ENCODE peak calls at places on chromosomes 1 and 21, in seven cellular contexts. Y is AG09319; C is activated CD4-positive, alpha-beta T cell treated with anti-CD3 and anti-CD28 coated beads, Interleukin-2, amount 50 U/mL, for 1 hour; Z is fibroblast of pulmonary artery; P is right atrium auricular region; Q is stimulated activated CD4-positive, alpha-beta T cell treated with anti-CD3 and anti-CD28 coated beads, Interleukin-2, amount 100 ng/mL, for 24 hours; J is stimulated activated CD8-positive, alpha-beta memory T cell treated with anti-CD3 and anti-CD28 coated beads, Interleukin-4, amount 100 ng/mL, for 24 hours. I is an unnamed sample.

GRCh38 chr1:214632091-214632490 is 29.1 kb downstream of the CENPF start:
- DNase-seq in Y (no peak), C (peak), Z (no peak), P (no peak), Q (no peak), J (no peak), I (no peak)

GRCh38 chr1:93180723-93181613 is at the start of gene CCDC18:
- DNase-seq in Y (no peak), C (peak), Z (peak), P (no peak), Q (peak), J (peak), I (no peak)

GRCh38 chr1:24018611-24019580 is 38.8 kb upstream of the SRSF10 start:
- DNase-seq in Y (peak), C (no peak), Z (peak), P (peak), Q (no peak), J (no peak), I (peak)

GRCh38 chr1:172450524-172450885 is 6.6 kb upstream of the PIGC start:
- DNase-seq in Y (no peak), C (no peak), Z (no peak), P (no peak), Q (no peak), J (no peak), I (no peak)

GRCh38 chr21:36203603-36203889 is 46.9 kb downstream of the DOP1B start:
- DNase-seq in Y (peak), C (no peak), Z (peak), P (no peak), Q (peak), J (peak), I (no peak)

GRCh38 chr1:77558591-77559164 is 123.8 kb downstream of the ZZZ3 start:
- DNase-seq in Y (no peak), C (no peak), Z (no peak), P (no peak), Q (no peak), J (no peak), I (no peak)

GRCh38 chr1:26986658-26987057 is 6.8 kb upstream of the TRNP1 start:
- DNase-seq in Y (no peak), C (no peak), Z (no peak), P (no peak), Q (no peak), J (no peak), I (no peak)

GRCh38 chr1:54803761-54804470 is 2.8 kb upstream of the TTC22 start:
- DNase-seq in Y (no peak), C (no peak), Z (peak), P (peak), Q (no peak), J (no peak), I (no peak)

GRCh38 chr1:93775224-93775623 is 93.6 kb upstream of the BCAR3 start:
- DNase-seq in Y (no peak), C (no peak), Z (no peak), P (no peak), Q (no peak), J (no peak), I (no peak)

GRCh38 chr1:150548632-150549495 is at the start of gene ADAMTSL4:
- DNase-seq in Y (no peak), C (no peak), Z (peak), P (no peak), Q (no peak), J (no peak), I (no peak)

GRCh38 chr1:244046907-244047738 is 4.0 kb upstream of the ZBTB18 start:
- DNase-seq in Y (no peak), C (no peak), Z (peak), P (no peak), Q (no peak), J (no peak), I (no peak)

GRCh38 chr1:108704501-108704900 is 8.2 kb upstream of the FNDC7 start:
- DNase-seq in Y (peak), C (no peak), Z (peak), P (peak), Q (no peak), J (no peak), I (no peak)

GRCh38 chr1:16293568-16293967 is 56.6 kb upstream of the CPLANE2 start:
- DNase-seq in Y (no peak), C (no peak), Z (no peak), P (no peak), Q (no peak), J (no peak), I (no peak)

GRCh38 chr1:150484861-150485260 is 2.4 kb upstream of the TARS2 start:
- DNase-seq in Y (no peak), C (no peak), Z (peak), P (no peak), Q (no peak), J (no peak), I (no peak)

GRCh38 chr1:91685994-91686393 is 185.3 kb downstream of the CDC7 start:
- DNase-seq in Y (no peak), C (no peak), Z (no peak), P (no peak), Q (no peak), J (no peak), I (no peak)

GRCh38 chr1:235601087-235601486 is 48.5 kb downstream of the GNG4 start:
- DNase-seq in Y (no peak), C (peak), Z (peak), P (no peak), Q (peak), J (no peak), I (no peak)

GRCh38 chr1:36754366-36754765 is 271.7 kb upstream of the CSF3R start:
- DNase-seq in Y (no peak), C (no peak), Z (no peak), P (no peak), Q (no peak), J (no peak), I (no peak)

GRCh38 chr1:47677241-47677940 is 239.5 kb downstream of the FOXD2 start:
- DNase-seq in Y (no peak), C (no peak), Z (no peak), P (peak), Q (peak), J (no peak), I (peak)

GRCh38 chr1:119674835-119675289 is 26.8 kb upstream of the ZNF697 start:
- DNase-seq in Y (peak), C (peak), Z (peak), P (no peak), Q (peak), J (no peak), I (no peak)

GRCh38 chr1:47971385-47971784 is 25.8 kb downstream of the TRABD2B start:
- DNase-seq in Y (no peak), C (no peak), Z (no peak), P (no peak), Q (no peak), J (no peak), I (no peak)

GRCh38 chr1:202589190-202589680 is 121.0 kb downstream of the SYT2 start:
- DNase-seq in Y (peak), C (no peak), Z (peak), P (peak), Q (no peak), J (no peak), I (no peak)

GRCh38 chr1:111620412-111620971 is 903 bp downstream of the RAP1A start:
- DNase-seq in Y (no peak), C (no peak), Z (no peak), P (no peak), Q (no peak), J (peak), I (no peak)

GRCh38 chr1:64748706-64749105 is 3.8 kb downstream of the RAVER2 start:
- DNase-seq in Y (no peak), C (no peak), Z (no peak), P (no peak), Q (no peak), J (no peak), I (no peak)

GRCh38 chr1:226648421-226648820 is 90.7 kb downstream of the ITPKB start:
- DNase-seq in Y (no peak), C (no peak), Z (no peak), P (no peak), Q (no peak), J (no peak), I (no peak)

GRCh38 chr1:77511440-77511840 is 171.0 kb downstream of the ZZZ3 start:
- DNase-seq in Y (peak), C (no peak), Z (peak), P (no peak), Q (no peak), J (no peak), I (no peak)

GRCh38 chr1:153422450-153423068 is 6.2 kb downstream of the S100A7A start:
- DNase-seq in Y (no peak), C (peak), Z (peak), P (peak), Q (peak), J (peak), I (no peak)